ENCODE peak calls at places on chromosomes 16 and 17, in seven cellular contexts. K, F, M, J, I, Q and R are unnamed samples.
A peak's percentile ranks its signal among the peaks of the same experiment; 100 is the strongest.

GRCh38 chr17:43171761-43172487 is 910 bp downstream of the NBR1 start:
- DNase-seq in K (peak; percentile 84), F (peak; percentile 20), M (peak; percentile 55), J (no peak), I (no peak), Q (peak; percentile 48), R (no peak)

GRCh38 chr16:9003322-9003721 is 39.6 kb upstream of the USP7 start:
- DNase-seq in K (no peak), F (no peak), M (peak; percentile 68), J (peak; percentile 49), I (no peak), Q (no peak), R (peak; percentile 52)

GRCh38 chr17:77375108-77375507 is 234.3 kb downstream of the SEC14L1 start:
- DNase-seq in K (no peak), F (no peak), M (no peak), J (peak; percentile 83), I (no peak), Q (no peak), R (no peak)

GRCh38 chr17:61303334-61304096 is 96.1 kb upstream of the TBX2 start:
- DNase-seq in K (no peak), F (no peak), M (no peak), J (no peak), I (no peak), Q (no peak), R (no peak)

GRCh38 chr17:40608061-40608581 is 39.5 kb downstream of the SMARCE1 start:
- DNase-seq in K (no peak), F (no peak), M (no peak), J (no peak), I (no peak), Q (no peak), R (no peak)

GRCh38 chr16:89918453-89919347 is at the start of gene MC1R:
- DNase-seq in K (no peak), F (peak; percentile 70), M (no peak), J (no peak), I (no peak), Q (no peak), R (no peak)

GRCh38 chr16:86965840-86966239 is 351.4 kb downstream of the C16orf95 start:
- DNase-seq in K (no peak), F (no peak), M (no peak), J (no peak), I (no peak), Q (no peak), R (no peak)

GRCh38 chr17:82330322-82331239 is 3.0 kb downstream of the SECTM1 start:
- DNase-seq in K (peak; percentile 71), F (no peak), M (no peak), J (peak; percentile 57), I (no peak), Q (peak; percentile 72), R (peak; percentile 71)

GRCh38 chr17:80694085-80694991 is 149.7 kb downstream of the RPTOR start:
- DNase-seq in K (no peak), F (no peak), M (no peak), J (no peak), I (no peak), Q (no peak), R (peak; percentile 38)

GRCh38 chr16:80142940-80143339 is 397.9 kb upstream of the DYNLRB2 start:
- DNase-seq in K (no peak), F (no peak), M (no peak), J (no peak), I (no peak), Q (no peak), R (no peak)